ENCODE peak calls at places on chromosomes 2 and 18, in four cellular contexts. Y is tibial artery, M is mesothelial cell of epicardium, O is adrenal gland. H is an unnamed sample.

GRCh38 chr18:12947355-12948054 is at the start of gene SEH1L:
- DNase-seq in Y (peak), M (peak), O (peak), H (peak)

GRCh38 chr2:143397886-143398614 is 268.8 kb downstream of the ARHGAP15 start:
- DNase-seq in Y (no peak), M (no peak), O (no peak), H (no peak)

GRCh38 chr2:113838744-113839444 is 51.0 kb upstream of the ACTR3 start:
- DNase-seq in Y (no peak), M (no peak), O (no peak), H (no peak)

GRCh38 chr2:16862474-16862873 is 196.8 kb upstream of the CYRIA start:
- DNase-seq in Y (no peak), M (no peak), O (no peak), H (no peak)

GRCh38 chr2:148971547-148971946 is 67.0 kb upstream of the LYPD6B start:
- DNase-seq in Y (no peak), M (no peak), O (no peak), H (no peak)

GRCh38 chr2:132438650-132439030 is 22.0 kb downstream of the GPR39 start:
- DNase-seq in Y (no peak), M (no peak), O (no peak), H (no peak)

GRCh38 chr2:217785544-217786045 is 217.2 kb downstream of the TNS1 start:
- DNase-seq in Y (peak), M (peak), O (peak), H (no peak)

GRCh38 chr2:142878061-142878741 is 737 bp downstream of the KYNU start:
- DNase-seq in Y (no peak), M (no peak), O (no peak), H (no peak)

GRCh38 chr2:220586980-220587549 is 959.6 kb downstream of the SLC4A3 start:
- DNase-seq in Y (no peak), M (no peak), O (no peak), H (no peak)

GRCh38 chr2:211729433-211729832 is 809.2 kb downstream of the ERBB4 start:
- DNase-seq in Y (no peak), M (no peak), O (no peak), H (no peak)

GRCh38 chr18:51163543-51163942 is 33.9 kb downstream of the MEX3C start:
- DNase-seq in Y (no peak), M (no peak), O (no peak), H (no peak)

GRCh38 chr18:51162617-51163016 is 34.9 kb downstream of the MEX3C start:
- DNase-seq in Y (no peak), M (no peak), O (no peak), H (no peak)

GRCh38 chr18:51165296-51165695 is 32.2 kb downstream of the MEX3C start:
- DNase-seq in Y (no peak), M (no peak), O (no peak), H (no peak)

GRCh38 chr18:51168031-51168742 is 29.3 kb downstream of the MEX3C start:
- DNase-seq in Y (no peak), M (no peak), O (no peak), H (no peak)

GRCh38 chr18:51164327-51165290 is 32.9 kb downstream of the MEX3C start:
- DNase-seq in Y (no peak), M (no peak), O (no peak), H (no peak)
- TF ChIP-seq CTCF in Y (no peak), M (no peak), O (no peak), H (peak)

GRCh38 chr2:65017335-65017734 is 28.1 kb downstream of the SLC1A4 start:
- DNase-seq in Y (no peak), M (no peak), O (no peak), H (no peak)
- TF ChIP-seq CTCF in Y (no peak), M (no peak), O (peak), H (peak)

GRCh38 chr18:44597797-44598196 is 82.9 kb upstream of the SETBP1 start:
- DNase-seq in Y (no peak), M (no peak), O (no peak), H (no peak)

GRCh38 chr18:44599409-44599808 is 81.3 kb upstream of the SETBP1 start:
- DNase-seq in Y (peak), M (no peak), O (no peak), H (no peak)

GRCh38 chr18:44594779-44595467 is 85.8 kb upstream of the SETBP1 start:
- DNase-seq in Y (no peak), M (no peak), O (no peak), H (no peak)

GRCh38 chr18:44601447-44601846 is 79.2 kb upstream of the SETBP1 start:
- DNase-seq in Y (no peak), M (no peak), O (no peak), H (no peak)

GRCh38 chr18:44598514-44598913 is 82.2 kb upstream of the SETBP1 start:
- DNase-seq in Y (no peak), M (no peak), O (no peak), H (no peak)
- TF ChIP-seq CTCF in Y (no peak), M (no peak), O (no peak), H (peak)

GRCh38 chr18:78662879-78663278 is 316.7 kb upstream of the SALL3 start:
- DNase-seq in Y (no peak), M (no peak), O (no peak), H (no peak)

GRCh38 chr18:78665644-78666043 is 314.0 kb upstream of the SALL3 start:
- DNase-seq in Y (no peak), M (no peak), O (no peak), H (no peak)

GRCh38 chr18:78661316-78661715 is 318.3 kb upstream of the SALL3 start:
- DNase-seq in Y (no peak), M (no peak), O (no peak), H (peak)

GRCh38 chr18:78664851-78665250 is 314.8 kb upstream of the SALL3 start:
- DNase-seq in Y (no peak), M (no peak), O (no peak), H (no peak)

GRCh38 chr18:78664048-78664447 is 315.6 kb upstream of the SALL3 start:
- DNase-seq in Y (no peak), M (no peak), O (no peak), H (peak)
- TF ChIP-seq CTCF in Y (no peak), M (no peak), O (no peak), H (no peak)

GRCh38 chr2:80238692-80239469 is 65.7 kb downstream of the LRRTM1 start:
- DNase-seq in Y (no peak), M (no peak), O (peak), H (no peak)
- TF ChIP-seq CTCF in Y (no peak), M (peak), O (peak), H (peak)

H was measured in chondrocyte.